ENCODE peak calls at places on chromosomes 12 and 14, in five cellular contexts. K is hepatic stellate cell; J is NCI-H1092; B is activated CD4-positive, CD25-positive, alpha-beta regulatory T cell treated with anti-CD3 and anti-CD28 coated beads, Interleukin-2, amount 50 U/mL, for 72 hours; H is IMR-90. C is an unnamed sample.

GRCh38 chr12:68521321-68521839 is 89.3 kb upstream of the RAP1B start:
- DNase-seq in K (peak; percentile 64), J (no peak), B (no peak), H (peak; percentile 83), C (no peak)

GRCh38 chr12:11797993-11798720 is 148.7 kb downstream of the ETV6 start:
- DNase-seq in K (no peak), J (no peak), B (no peak), H (no peak), C (no peak)

GRCh38 chr14:55450539-55450938 is 10.1 kb upstream of the TBPL2 start:
- DNase-seq in K (no peak), J (no peak), B (no peak), H (no peak), C (no peak)

GRCh38 chr14:89249296-89249565 is 167.8 kb downstream of the FOXN3 start:
- DNase-seq in K (no peak), J (no peak), B (no peak), H (peak; percentile 18), C (peak; percentile 72)

GRCh38 chr12:103677905-103678304 is 90.8 kb downstream of the STAB2 start:
- DNase-seq in K (no peak), J (no peak), B (no peak), H (no peak), C (no peak)

GRCh38 chr12:19131020-19131431 is 1.5 kb downstream of the PLEKHA5 start:
- DNase-seq in K (peak; percentile 53), J (no peak), B (no peak), H (peak; percentile 60), C (no peak)

GRCh38 chr14:36208690-36209278 is 32.3 kb upstream of the PTCSC3 start:
- DNase-seq in K (no peak), J (peak; percentile 88), B (no peak), H (no peak), C (no peak)

GRCh38 chr12:74889563-74890236 is 319.9 kb downstream of the KCNC2 start:
- DNase-seq in K (peak; percentile 5), J (no peak), B (no peak), H (peak; percentile 62), C (no peak)

GRCh38 chr12:23230899-23231298 is 605.9 kb downstream of the ETNK1 start:
- DNase-seq in K (no peak), J (no peak), B (no peak), H (no peak), C (no peak)

GRCh38 chr14:102252834-102253801 is 51.8 kb downstream of the MOK start:
- DNase-seq in K (no peak), J (no peak), B (no peak), H (no peak), C (no peak)

GRCh38 chr14:103862393-103862782 is 15.0 kb upstream of the PPP1R13B start:
- DNase-seq in K (no peak), J (no peak), B (no peak), H (no peak), C (no peak)

GRCh38 chr14:22846811-22847307 is 10.5 kb downstream of the MMP14 start:
- DNase-seq in K (no peak), J (no peak), B (no peak), H (no peak), C (no peak)

GRCh38 chr14:98503086-98503815 is 768.7 kb downstream of the BCL11B start:
- DNase-seq in K (no peak), J (no peak), B (no peak), H (no peak), C (no peak)

GRCh38 chr12:92136883-92137582 is 8.6 kb downstream of the BTG1 start:
- DNase-seq in K (peak; percentile 64), J (no peak), B (no peak), H (peak; percentile 97), C (no peak)

GRCh38 chr14:63713765-63714164 is 14.1 kb downstream of the SGPP1 start:
- DNase-seq in K (no peak), J (no peak), B (no peak), H (peak; percentile 51), C (no peak)

GRCh38 chr14:105529506-105530445 is 3.4 kb downstream of the TMEM121 start:
- DNase-seq in K (no peak), J (no peak), B (no peak), H (no peak), C (no peak)

GRCh38 chr12:16063728-16064127 is 152.6 kb downstream of the DERA start:
- DNase-seq in K (no peak), J (no peak), B (no peak), H (peak; percentile 4), C (no peak)

GRCh38 chr12:96336489-96336888 is 63.8 kb downstream of the CDK17 start:
- DNase-seq in K (no peak), J (no peak), B (no peak), H (no peak), C (no peak)

GRCh38 chr14:70882771-70883492 is 24.3 kb upstream of the PCNX1 start:
- DNase-seq in K (no peak), J (no peak), B (no peak), H (peak; percentile 66), C (no peak)

GRCh38 chr12:110314308-110314707 is 33.3 kb downstream of the ATP2A2 start:
- DNase-seq in K (peak; percentile 40), J (no peak), B (no peak), H (peak; percentile 92), C (no peak)

GRCh38 chr12:125467363-125467762 is 402.1 kb downstream of the AACS start:
- DNase-seq in K (no peak), J (no peak), B (no peak), H (no peak), C (no peak)

GRCh38 chr14:31360919-31361662 is 59.3 kb downstream of the HEATR5A start:
- DNase-seq in K (no peak), J (no peak), B (no peak), H (peak; percentile 64), C (no peak)

GRCh38 chr14:68665792-68666195 is 127.1 kb downstream of the ZFP36L1 start:
- DNase-seq in K (no peak), J (no peak), B (no peak), H (no peak), C (no peak)

GRCh38 chr14:61516957-61517356 is 178.4 kb upstream of the HIF1A start:
- DNase-seq in K (no peak), J (no peak), B (no peak), H (no peak), C (no peak)

GRCh38 chr14:58637391-58638230 is at the start of gene DACT1:
- DNase-seq in K (peak; percentile 69), J (no peak), B (peak; percentile 43), H (peak; percentile 79), C (no peak)

GRCh38 chr12:4104722-4105244 is 168.8 kb upstream of the CCND2 start:
- DNase-seq in K (no peak), J (no peak), B (no peak), H (no peak), C (no peak)

GRCh38 chr12:53343449-53343848 is 7.3 kb upstream of the SP7 start:
- DNase-seq in K (no peak), J (no peak), B (no peak), H (no peak), C (no peak)

GRCh38 chr14:106843951-106844483 is 1317.6 kb downstream of the TMEM121 start:
- DNase-seq in K (no peak), J (no peak), B (peak; percentile 32), H (no peak), C (no peak)

GRCh38 chr14:55073856-55074255 is 22.4 kb downstream of the MAPK1IP1L start:
- DNase-seq in K (peak; percentile 50), J (no peak), B (no peak), H (peak; percentile 81), C (no peak)

GRCh38 chr12:6553051-6553868 is 2.6 kb downstream of the IFFO1 start:
- DNase-seq in K (peak; percentile 88), J (no peak), B (no peak), H (peak; percentile 73), C (no peak)

GRCh38 chr14:91067186-91067585 is 6.7 kb upstream of the RPS6KA5 start:
- DNase-seq in K (no peak), J (no peak), B (no peak), H (no peak), C (no peak)

GRCh38 chr14:22819191-22819988 is 4.2 kb upstream of the SLC7A7 start:
- DNase-seq in K (peak; percentile 86), J (no peak), B (no peak), H (peak; percentile 85), C (no peak)

GRCh38 chr12:27969011-27969900 is 3.3 kb downstream of the PTHLH start:
- DNase-seq in K (peak; percentile 53), J (no peak), B (no peak), H (peak; percentile 29), C (no peak)

GRCh38 chr12:90896164-90896563 is 58.8 kb downstream of the CCER1 start:
- DNase-seq in K (peak; percentile 7), J (no peak), B (no peak), H (peak; percentile 82), C (no peak)